ENCODE peak calls at places on chromosomes 5 and 9, in eight cellular contexts. K, U, L, V, B, X, J and W are unnamed samples.
A peak's percentile ranks its signal among the peaks of the same experiment; 100 is the strongest.

GRCh38 chr5:133472829-133473228 is 139.5 kb downstream of the FSTL4 start:
- DNase-seq in J (no peak), V (no peak), K (no peak), B (no peak), X (no peak), U (no peak), L (no peak), W (no peak)

GRCh38 chr5:143248822-143249579 is 154.5 kb downstream of the NR3C1 start:
- DNase-seq in V (peak; percentile 55), B (peak; percentile 84), L (no peak), J (no peak), U (no peak), K (peak; percentile 65), X (no peak), W (no peak)

GRCh38 chr9:123090956-123091355 is 57.5 kb downstream of the GPR21 start:
- DNase-seq in V (no peak), L (no peak), J (no peak), U (no peak), B (no peak), K (no peak), X (no peak), W (no peak)

GRCh38 chr5:125112196-125112595 is 365.8 kb upstream of the ZNF608 start:
- DNase-seq in L (no peak), B (peak; percentile 77), K (no peak), X (no peak), V (peak; percentile 22), U (no peak), J (no peak), W (no peak)

GRCh38 chr9:84371737-84372136 is 31.2 kb upstream of the SLC28A3 start:
- DNase-seq in V (no peak), K (peak; percentile 98), U (no peak), J (peak; percentile 27), X (no peak), B (peak; percentile 97), L (no peak), W (no peak)

GRCh38 chr9:19137282-19137681 is 10.0 kb upstream of the PLIN2 start:
- DNase-seq in U (no peak), J (no peak), L (no peak), B (peak; percentile 54), X (no peak), V (no peak), K (peak; percentile 48), W (no peak)

GRCh38 chr9:129998491-129999122 is 44.4 kb downstream of the FNBP1 start:
- DNase-seq in V (no peak), B (no peak), X (no peak), K (no peak), U (no peak), J (no peak), L (peak; percentile 77), W (no peak)

GRCh38 chr9:107635803-107636174 is 146.2 kb upstream of the KLF4 start:
- DNase-seq in J (no peak), K (no peak), B (no peak), V (no peak), U (no peak), X (no peak), L (no peak), W (no peak)

GRCh38 chr5:113169720-113170119 is 193.1 kb downstream of the DCP2 start:
- DNase-seq in J (no peak), B (peak; percentile 74), V (no peak), U (no peak), K (peak; percentile 46), L (no peak), X (no peak), W (no peak)

GRCh38 chr5:17255471-17256016 is 38.1 kb downstream of the BASP1 start:
- DNase-seq in V (no peak), B (peak; percentile 59), X (no peak), L (no peak), U (no peak), K (peak; percentile 64), J (no peak), W (no peak)

GRCh38 chr9:75001719-75002421 is 26.2 kb downstream of the CARNMT1 start:
- DNase-seq in X (peak; percentile 74), J (no peak), U (no peak), L (no peak), K (peak; percentile 93), B (peak; percentile 92), V (peak; percentile 35), W (no peak)

GRCh38 chr5:318341-318897 is 3.1 kb upstream of the AHRR start:
- DNase-seq in K (peak; percentile 32), X (no peak), V (peak; percentile 70), U (no peak), B (peak; percentile 32), J (no peak), L (peak; percentile 61), W (no peak)

GRCh38 chr5:17216974-17217325 is 481 bp upstream of the BASP1 start:
- DNase-seq in K (peak; percentile 75), V (no peak), J (no peak), L (no peak), X (no peak), B (peak; percentile 79), U (peak; percentile 79), W (peak; percentile 44)

GRCh38 chr9:79060726-79061125 is 511.0 kb upstream of the TLE4 start:
- DNase-seq in L (no peak), B (no peak), J (no peak), U (no peak), V (no peak), X (no peak), K (no peak), W (no peak)

GRCh38 chr5:39079147-39079546 is 4.9 kb upstream of the RICTOR start:
- DNase-seq in V (no peak), X (no peak), U (no peak), J (no peak), B (no peak), K (no peak), L (no peak), W (no peak)